ENCODE peak calls at places on chromosomes 3 and 15, in five cellular contexts. U is mucosa of descending colon, W is uterus, O is IMR-90, B is OCI-LY7. L is an unnamed sample.

GRCh38 chr3:109683746-109684145 is 346.4 kb upstream of the DPPA4 start:
- DNase-seq in U (no peak), B (no peak), O (no peak), W (no peak), L (no peak)

GRCh38 chr15:69293741-69294615 is 4.7 kb upstream of the PAQR5 start:
- DNase-seq in W (no peak), O (no peak), U (no peak), B (no peak), L (no peak)

GRCh38 chr3:128322030-128323022 is 144.4 kb downstream of the DNAJB8 start:
- DNase-seq in W (no peak), B (peak), U (no peak), O (peak), L (peak)

GRCh38 chr3:193095366-193095765 is 145.7 kb upstream of the PLAAT1 start:
- DNase-seq in U (no peak), W (no peak), B (no peak), O (no peak), L (no peak)

GRCh38 chr3:138935864-138936762 is 10.8 kb downstream of the FOXL2 start:
- DNase-seq in W (peak), B (peak), O (peak), U (peak), L (peak)

GRCh38 chr15:69679623-69680228 is 227.1 kb downstream of the RPLP1 start:
- DNase-seq in W (no peak), O (no peak), U (no peak), B (no peak), L (peak)

GRCh38 chr3:86547697-86548096 is 443.3 kb downstream of the VGLL3 start:
- DNase-seq in B (no peak), U (no peak), W (no peak), O (no peak), L (no peak)

GRCh38 chr3:129429080-129429451 is 630 bp upstream of the EFCAB12 start:
- DNase-seq in W (no peak), B (no peak), U (no peak), O (no peak), L (no peak)

GRCh38 chr15:94602771-94603474 is 371.6 kb downstream of the MCTP2 start:
- DNase-seq in W (no peak), B (no peak), U (no peak), O (no peak), L (no peak)

GRCh38 chr3:71658131-71658530 is 67.1 kb downstream of the EIF4E3 start:
- DNase-seq in B (no peak), W (peak), O (peak), U (peak), L (no peak)

GRCh38 chr15:29103825-29104565 is 165.6 kb downstream of the NSMCE3 start:
- DNase-seq in W (no peak), B (peak), U (peak), O (peak), L (peak)

GRCh38 chr3:52128118-52128683 is 26.0 kb downstream of the POC1A start:
- DNase-seq in B (no peak), O (peak), U (no peak), W (no peak), L (no peak)

DNA sequence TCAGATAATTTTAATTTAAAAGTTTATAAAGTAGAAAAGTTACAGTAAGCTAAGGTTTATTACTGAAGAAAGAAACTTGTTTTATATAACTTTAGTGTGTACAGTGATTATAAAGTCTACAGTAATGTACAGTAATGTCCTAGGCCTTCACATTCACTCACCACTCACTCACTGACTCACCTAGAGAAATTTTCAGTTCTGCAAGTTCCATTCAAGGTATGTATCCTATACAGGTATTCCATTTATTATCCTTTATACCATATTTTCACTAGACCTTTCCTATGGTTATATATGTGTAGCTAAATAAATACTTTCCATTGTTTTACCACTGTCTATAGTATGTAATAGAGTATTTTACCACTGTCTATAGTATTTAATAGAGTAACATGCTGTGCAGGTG is 33.2 kb upstream of the MME start:
- DNase-seq in U (no peak), O (no peak), B (no peak), W (no peak), L (no peak)
- TF ChIP-seq CTCF in U (no peak), O (no peak), B (no peak), W (no peak), L (no peak)

DNA sequence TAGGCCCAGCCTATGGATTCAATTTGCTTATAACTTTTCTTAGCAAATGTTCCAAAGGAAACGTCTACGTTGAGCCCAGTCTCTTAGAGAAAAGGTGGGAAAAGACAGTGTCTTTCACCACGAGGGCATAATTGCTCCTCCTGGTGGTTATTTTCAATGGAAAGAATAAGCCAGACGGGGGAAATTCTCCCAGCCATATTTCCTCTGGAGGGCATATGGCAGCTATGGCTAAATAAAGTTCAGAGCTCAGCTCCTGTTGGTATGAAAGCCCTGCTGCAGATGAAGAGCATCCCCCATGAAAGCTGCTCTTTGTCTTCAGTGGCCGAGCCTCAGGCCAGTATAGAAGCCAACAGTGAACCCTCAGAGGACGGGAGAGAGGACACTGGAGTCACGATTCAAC is 297.9 kb downstream of the RYR3 start:
- DNase-seq in W (no peak), B (no peak), O (no peak), U (no peak), L (no peak)
- TF ChIP-seq CTCF in W (peak), B (peak), O (peak), U (no peak), L (no peak)

GRCh38 chr3:84963137-84963536 is 4.3 kb downstream of the CADM2 start:
- DNase-seq in W (no peak), B (no peak), U (no peak), O (no peak), L (no peak)

GRCh38 chr3:84962460-84962859 is 3.7 kb downstream of the CADM2 start:
- DNase-seq in U (no peak), O (no peak), B (no peak), W (no peak), L (no peak)

GRCh38 chr3:84967767-84968581 is 9.2 kb downstream of the CADM2 start:
- DNase-seq in W (no peak), O (no peak), U (no peak), B (no peak), L (no peak)

GRCh38 chr3:84961492-84962255 is 2.9 kb downstream of the CADM2 start:
- DNase-seq in W (no peak), O (no peak), B (no peak), U (no peak), L (no peak)

DNA sequence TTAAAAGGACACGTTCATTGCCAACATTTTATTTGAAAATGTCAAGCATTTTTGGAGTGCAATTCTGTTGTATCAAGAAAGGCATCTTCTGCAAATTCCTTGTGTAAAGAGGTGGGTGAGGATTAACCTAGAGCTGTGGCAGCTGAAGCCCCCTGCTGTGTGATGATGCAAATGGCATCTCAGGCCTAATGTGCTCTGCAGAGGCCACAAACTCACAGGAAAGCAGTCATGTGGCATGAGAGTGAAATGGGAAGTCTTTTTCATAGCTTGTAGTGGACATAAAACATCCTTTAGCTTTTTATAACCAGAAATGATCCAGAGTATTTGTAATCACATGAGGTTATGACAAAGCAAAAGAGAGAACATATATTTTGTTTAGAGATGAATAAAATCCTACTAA is 6.4 kb downstream of the CADM2 start:
- DNase-seq in O (no peak), W (no peak), U (no peak), B (no peak), L (no peak)
- TF ChIP-seq CTCF in O (no peak), W (no peak), U (no peak), B (peak), L (no peak)

GRCh38 chr15:45703670-45704328 is 69.0 kb downstream of the SQOR start:
- DNase-seq in W (no peak), O (no peak), B (no peak), U (no peak), L (no peak)
- TF ChIP-seq CTCF in W (no peak), O (peak), B (no peak), U (no peak), L (no peak)

DNA sequence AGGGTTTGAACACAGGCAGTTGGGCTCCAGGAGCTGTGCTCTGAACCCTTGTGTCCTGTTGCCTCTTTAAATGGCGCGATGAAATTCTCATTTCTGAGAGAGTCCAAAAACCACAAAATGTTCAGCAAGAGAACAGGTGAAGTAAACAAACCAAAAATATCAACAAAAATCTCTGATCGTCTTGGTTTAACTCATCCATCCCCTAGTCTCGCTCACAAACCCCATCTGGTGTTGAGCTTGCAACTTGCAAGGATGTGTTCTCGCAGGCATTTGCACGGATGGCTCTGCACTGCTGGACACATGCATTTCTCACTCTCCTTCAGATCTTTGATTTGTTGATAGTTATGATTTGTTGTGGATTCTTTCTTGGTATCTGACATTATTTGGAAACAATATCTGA is 31.1 kb downstream of the FAH start:
- DNase-seq in U (no peak), B (no peak), O (peak), W (no peak), L (no peak)
- TF ChIP-seq CTCF in U (no peak), B (peak), O (no peak), W (no peak), L (no peak)

L was measured in GM13977.